ENCODE peak calls at places on chromosomes 16 and 17, in four cellular contexts. O, T, M and D are unnamed samples.

GRCh38 chr17:36072431-36073121 is 8.5 kb downstream of the CCL18 start:
- DNase-seq in M (peak), O (no peak), T (no peak), D (peak)

GRCh38 chr17:10062757-10063385 is 135.5 kb downstream of the GAS7 start:
- DNase-seq in M (no peak), T (no peak), O (no peak), D (no peak)

GRCh38 chr16:76243620-76244019 is 33.6 kb upstream of the CNTNAP4 start:
- DNase-seq in M (no peak), T (no peak), O (no peak), D (no peak)

GRCh38 chr16:2008631-2009301 is 855 bp downstream of the ZNF598 start:
- DNase-seq in M (no peak), T (no peak), O (no peak), D (peak)

GRCh38 chr17:373616-374225 is 21.1 kb upstream of the RPH3AL start:
- DNase-seq in O (no peak), M (no peak), T (no peak), D (no peak)

GRCh38 chr17:29674270-29674669 is 51.6 kb upstream of the CORO6 start:
- DNase-seq in O (no peak), T (no peak), M (no peak), D (no peak)

GRCh38 chr16:64094170-64094960 is 1027.5 kb downstream of the CDH11 start:
- DNase-seq in T (no peak), O (no peak), M (no peak), D (no peak)

GRCh38 chr17:31787857-31788570 is 71.0 kb downstream of the COPRS start:
- DNase-seq in O (no peak), T (peak), M (no peak), D (no peak)

GRCh38 chr17:49971848-49972485 is 3.0 kb downstream of the DLX4 start:
- DNase-seq in M (no peak), O (no peak), T (no peak), D (no peak)

GRCh38 chr17:79028496-79029326 is 4.7 kb downstream of the C1QTNF1 start:
- DNase-seq in T (no peak), M (no peak), O (no peak), D (no peak)

GRCh38 chr17:46901291-46901690 is 21.7 kb upstream of the GOSR2 start:
- DNase-seq in O (no peak), T (no peak), M (no peak), D (no peak)

GRCh38 chr17:65359016-65359415 is 202.4 kb downstream of the AXIN2 start:
- DNase-seq in T (peak), O (no peak), M (no peak), D (no peak)

GRCh38 chr17:81252336-81253329 is 13.5 kb downstream of the NDUFAF8 start:
- DNase-seq in T (no peak), M (no peak), O (no peak), D (no peak)

GRCh38 chr17:50514936-50515702 is 6.9 kb downstream of the MYCBPAP start:
- DNase-seq in O (no peak), M (peak), T (no peak), D (no peak)

GRCh38 chr16:56722200-56722842 is 7.6 kb upstream of the NUP93 start:
- DNase-seq in M (no peak), O (no peak), T (no peak), D (no peak)

GRCh38 chr17:50459081-50459676 is 9.5 kb downstream of the CHAD start:
- DNase-seq in O (no peak), M (no peak), T (no peak), D (peak)

GRCh38 chr17:44362964-44363612 is 565 bp downstream of the FAM171A2 start:
- DNase-seq in M (no peak), O (no peak), T (no peak), D (no peak)

GRCh38 chr17:16464001-16464640 is 27.9 kb downstream of the LRRC75A start:
- DNase-seq in O (no peak), T (no peak), M (no peak), D (peak)

GRCh38 chr16:22240023-22240697 is 34.1 kb downstream of the EEF2K start:
- DNase-seq in O (no peak), M (no peak), T (no peak), D (no peak)

GRCh38 chr16:76943936-76944335 is 247.1 kb upstream of the MON1B start:
- DNase-seq in M (no peak), O (no peak), T (no peak), D (no peak)

GRCh38 chr17:1414001-1414574 is 14.1 kb upstream of the YWHAE start:
- DNase-seq in M (peak), T (no peak), O (no peak), D (no peak)

GRCh38 chr16:48126801-48127644 is 28.8 kb downstream of the ABCC12 start:
- DNase-seq in O (no peak), T (peak), M (no peak), D (no peak)

GRCh38 chr16:35731341-35732040 is 2272.1 kb downstream of the TP53TG3F start:
- DNase-seq in O (no peak), M (no peak), T (no peak), D (no peak)

GRCh38 chr16:11047939-11048500 is 103.7 kb downstream of the CLEC16A start:
- DNase-seq in M (no peak), T (no peak), O (no peak), D (no peak)

GRCh38 chr17:48612854-48613691 is 2.0 kb downstream of the HOXB8 start:
- DNase-seq in O (peak), T (no peak), M (peak), D (no peak)

GRCh38 chr17:63956296-63956920 is 16.3 kb downstream of the SCN4A start:
- DNase-seq in T (peak), M (no peak), O (no peak), D (no peak)

GRCh38 chr17:17540935-17541639 is 44.9 kb upstream of the RASD1 start:
- DNase-seq in O (no peak), M (no peak), T (no peak), D (no peak)

GRCh38 chr16:369275-369865 is 968 bp downstream of the MRPL28 start:
- DNase-seq in T (no peak), M (peak), O (no peak), D (no peak)

GRCh38 chr16:370980-371728 is 816 bp upstream of the MRPL28 start:
- DNase-seq in M (peak), O (no peak), T (no peak), D (no peak)

GRCh38 chr16:368388-369158 is 1.8 kb downstream of the MRPL28 start:
- DNase-seq in O (no peak), T (no peak), M (no peak), D (no peak)

GRCh38 chr16:370443-370842 is at the start of gene MRPL28:
- DNase-seq in O (peak), T (peak), M (peak), D (peak)

DNA sequence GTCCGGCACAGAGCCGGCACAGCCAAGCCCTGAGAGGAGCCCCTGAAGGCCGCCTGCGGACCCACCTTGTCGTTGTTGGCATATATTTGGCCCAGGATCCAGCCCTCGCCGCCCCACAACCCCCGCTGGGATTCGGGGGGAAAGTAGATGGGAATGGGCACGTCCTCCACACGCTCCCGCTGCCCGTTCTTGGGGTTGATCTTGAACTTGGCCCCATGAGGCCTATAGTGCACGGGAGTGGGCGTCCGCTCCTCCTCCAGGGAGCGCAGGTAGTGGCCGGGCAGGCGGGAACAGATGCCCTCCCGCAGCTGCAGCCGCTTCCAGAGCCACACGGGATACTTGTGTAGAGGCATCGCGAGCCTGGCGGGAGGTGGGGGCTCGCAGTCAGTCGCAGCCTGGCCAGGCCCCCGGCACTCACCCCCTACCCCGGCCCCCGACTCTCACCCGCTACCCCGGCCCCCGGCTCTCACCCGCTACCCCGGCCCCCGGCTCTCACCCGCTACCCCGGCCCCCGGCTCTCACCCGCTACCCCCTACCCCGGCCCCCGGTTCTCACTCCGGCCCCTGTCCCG is 387 bp downstream of the MRPL28 start:
- DNase-seq in O (no peak), M (peak), T (no peak), D (no peak)
- H3K27ac ChIP-seq in O (peak), M (peak), T (no peak), D (no peak)

DNA sequence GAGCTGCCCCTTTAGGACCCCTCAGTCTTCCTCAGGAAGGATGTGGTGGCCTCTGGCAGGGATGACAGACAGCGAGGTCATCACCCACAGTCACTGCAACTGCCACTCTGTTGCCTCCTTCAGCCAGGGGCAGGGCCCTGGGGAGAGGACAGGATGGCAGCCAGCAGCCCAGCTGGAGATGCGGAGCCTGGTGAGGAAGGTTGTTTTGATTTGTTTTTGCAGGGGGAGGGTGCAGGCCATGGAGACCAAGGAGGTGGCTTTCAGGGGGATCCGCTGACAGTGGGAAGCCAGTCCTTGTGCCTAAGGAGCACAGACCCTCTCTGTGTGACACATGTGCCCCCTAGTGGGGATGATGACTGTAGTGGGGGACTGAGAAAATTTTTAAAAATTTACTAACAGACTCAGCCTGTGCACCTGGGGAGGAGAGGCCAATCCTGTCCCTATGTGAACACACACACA is 7.4 kb downstream of the PRCD start:
- DNase-seq in M (peak), O (peak), T (no peak), D (peak)
- H3K27ac ChIP-seq in M (peak), O (no peak), T (peak), D (no peak)

DNA sequence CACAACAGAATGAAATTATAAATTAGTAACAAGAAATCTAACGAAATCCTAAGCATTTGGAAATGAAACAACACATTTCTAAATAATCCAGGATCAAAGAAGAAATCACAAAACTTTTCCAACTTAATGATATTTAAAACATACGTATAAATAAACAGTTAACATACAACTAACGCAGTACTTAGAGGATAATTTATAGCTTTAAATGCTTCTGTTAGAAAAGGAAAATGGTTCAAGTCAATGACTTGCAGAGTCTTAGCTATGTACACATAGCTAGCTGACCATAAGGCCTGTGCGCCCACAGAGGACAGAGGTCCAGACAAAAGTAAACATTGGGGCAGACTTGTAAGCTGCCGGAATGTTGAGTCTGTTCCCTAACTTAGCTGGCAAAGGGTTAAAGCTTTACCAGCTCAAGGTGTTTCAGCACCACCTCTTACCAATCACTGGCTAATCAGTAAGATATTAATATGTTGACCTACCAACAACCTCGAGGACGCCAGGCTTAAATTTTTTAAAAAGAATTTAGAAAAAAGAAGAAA is 84.6 kb downstream of the PARN start:
- DNase-seq in T (no peak), M (no peak), O (no peak), D (no peak)
- H3K27ac ChIP-seq in T (no peak), M (no peak), O (no peak), D (no peak)

GRCh38 chr17:57283203-57283971 is 27.1 kb downstream of the MSI2 start:
- DNase-seq in M (no peak), O (no peak), T (no peak), D (no peak)

GRCh38 chr17:57285681-57286080 is 29.4 kb downstream of the MSI2 start:
- DNase-seq in T (no peak), M (no peak), O (no peak), D (no peak)

GRCh38 chr17:57286372-57287105 is 30.2 kb downstream of the MSI2 start:
- DNase-seq in O (no peak), M (no peak), T (no peak), D (no peak)

GRCh38 chr17:57284984-57285646 is 28.8 kb downstream of the MSI2 start:
- DNase-seq in M (no peak), T (no peak), O (peak), D (no peak)

DNA sequence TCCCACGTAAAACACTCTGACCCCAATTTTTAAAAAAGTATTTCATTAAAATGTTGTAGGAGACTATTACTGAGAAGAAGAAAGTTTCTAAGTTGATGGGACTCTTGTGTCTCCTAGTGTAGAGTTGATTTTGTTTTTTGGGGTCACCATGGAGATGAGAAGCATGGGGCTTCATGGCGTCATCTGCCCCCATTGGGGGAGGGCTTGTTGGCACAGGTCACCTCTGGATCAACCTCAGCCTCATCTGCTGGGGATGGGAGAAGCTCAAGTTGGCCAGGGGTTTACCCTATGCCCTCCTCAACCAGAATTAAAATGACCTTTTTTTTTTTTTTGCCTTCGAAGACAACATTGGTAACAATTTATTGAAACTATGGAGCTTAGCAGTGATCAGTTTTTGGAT is 28.3 kb downstream of the MSI2 start:
- DNase-seq in M (no peak), T (no peak), O (peak), D (no peak)
- H3K27ac ChIP-seq in M (peak), T (no peak), O (peak), D (no peak)

DNA sequence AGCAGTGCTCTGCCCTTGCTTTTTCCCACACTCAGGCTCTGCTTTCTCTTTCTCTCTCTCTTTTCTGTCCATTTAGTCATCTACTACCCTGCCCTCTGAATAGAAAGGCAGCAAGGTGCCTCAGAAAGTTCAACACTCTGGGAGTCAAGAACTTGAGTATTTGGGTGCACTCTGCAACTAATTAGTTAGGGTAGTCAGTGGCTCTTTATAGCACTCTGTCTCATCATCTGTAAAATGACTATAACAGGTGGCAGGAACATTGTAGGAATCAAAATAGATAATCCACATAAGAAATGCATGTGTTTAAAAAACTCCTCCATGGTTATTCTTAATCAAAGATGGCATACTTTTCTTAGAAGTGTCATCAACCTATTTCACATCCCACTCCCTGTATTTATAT is 7.2 kb downstream of the OR2C1 start:
- DNase-seq in M (no peak), O (no peak), T (no peak), D (no peak)
- H3K27ac ChIP-seq in M (no peak), O (no peak), T (no peak), D (no peak)

GRCh38 chr16:13307255-13307654 is 405.9 kb downstream of the SHISA9 start:
- DNase-seq in T (no peak), M (no peak), O (no peak), D (no peak)
- H3K27ac ChIP-seq in T (no peak), M (no peak), O (no peak), D (no peak)

GRCh38 chr16:15621889-15622288 is 21.1 kb downstream of the MARF1 start:
- DNase-seq in M (no peak), T (no peak), O (no peak), D (no peak)
- H3K27ac ChIP-seq in M (no peak), T (no peak), O (no peak), D (no peak)

DNA sequence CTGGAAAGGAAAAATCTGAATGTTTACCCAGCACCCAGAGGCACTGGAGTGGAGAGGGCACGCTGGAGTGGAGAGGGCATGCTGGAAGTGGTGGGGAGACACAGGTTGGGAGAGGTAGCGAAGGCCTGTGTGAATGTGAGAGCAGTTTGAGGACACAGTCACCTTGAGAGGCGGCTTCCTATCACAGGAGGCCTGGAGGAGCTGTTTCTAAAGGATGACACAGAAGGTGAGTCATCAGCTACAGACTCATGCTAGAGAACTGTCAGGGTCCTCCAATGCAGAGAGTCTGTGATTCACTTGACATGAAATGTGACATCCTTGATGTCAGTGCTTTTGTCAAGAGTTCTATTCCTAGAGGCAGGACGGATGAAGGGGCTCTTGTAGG is 13.8 kb downstream of the CTRL start:
- DNase-seq in O (no peak), M (no peak), T (no peak), D (no peak)
- H3K27ac ChIP-seq in O (no peak), M (no peak), T (peak), D (no peak)